ENCODE peak calls at places on chromosome 3, in nine cellular contexts. Q is HFF-Myc, O is IMR-90, A is tibial nerve, Z is fibroblast of the aortic adventitia, R is GM13976, Y is type B pancreatic cell, P is PC-9, S is fibroblast of pulmonary artery. B is an unnamed sample.

GRCh38 chr3:137509354-137510045 is 254.6 kb upstream of the SOX14 start:
- DNase-seq in S (no peak), P (no peak), Y (no peak), R (no peak), A (no peak), Z (no peak), O (no peak), Q (no peak), B (no peak)

GRCh38 chr3:69671082-69671952 is 67.9 kb upstream of the MITF start:
- DNase-seq in A (peak), P (peak), Z (peak), Y (no peak), O (peak), Q (peak), S (peak), R (peak), B (no peak)

GRCh38 chr3:161854232-161854771 is 357.7 kb downstream of the OTOL1 start:
- DNase-seq in Q (peak), Y (peak), Z (peak), S (peak), O (peak), A (no peak), R (peak), P (peak), B (peak)

GRCh38 chr3:138082085-138082991 is 33.1 kb downstream of the DZIP1L start:
- DNase-seq in Y (no peak), O (peak), A (no peak), Q (peak), P (peak), R (no peak), S (peak), Z (peak), B (peak)

GRCh38 chr3:23959147-23959900 is 14.2 kb downstream of the NR1D2 start:
- DNase-seq in Q (peak), R (no peak), Y (no peak), P (peak), S (peak), Z (peak), A (no peak), O (peak), B (peak)

GRCh38 chr3:186476044-186476468 is 68.1 kb downstream of the CRYGS start:
- DNase-seq in R (no peak), Q (peak), O (peak), P (no peak), S (peak), Z (peak), Y (no peak), A (no peak), B (no peak)

GRCh38 chr3:188439080-188439479 is 285.1 kb downstream of the LPP start:
- DNase-seq in S (no peak), Z (no peak), Y (no peak), A (no peak), Q (no peak), P (no peak), O (no peak), R (peak), B (peak)

GRCh38 chr3:69463546-69463945 is 77.7 kb upstream of the FRMD4B start:
- DNase-seq in S (peak), Z (peak), P (no peak), R (no peak), Y (no peak), O (no peak), Q (no peak), A (no peak), B (no peak)

GRCh38 chr3:10655131-10655530 is 149.7 kb upstream of the ATP2B2 start:
- DNase-seq in A (no peak), S (no peak), P (no peak), Z (no peak), O (no peak), Y (peak), R (no peak), Q (no peak), B (no peak)

GRCh38 chr3:110938629-110939028 is 133.0 kb upstream of the NECTIN3 start:
- DNase-seq in Y (no peak), A (no peak), P (no peak), S (no peak), R (no peak), Z (no peak), O (no peak), Q (no peak), B (no peak)

GRCh38 chr3:139180489-139180888 is 135.8 kb upstream of the PRR23C start:
- DNase-seq in P (no peak), R (no peak), Y (no peak), Q (no peak), S (no peak), Z (no peak), A (no peak), O (no peak), B (no peak)

GRCh38 chr3:128442070-128442469 is 24.6 kb downstream of the DNAJB8 start:
- DNase-seq in A (no peak), R (no peak), Y (no peak), Z (no peak), S (no peak), P (no peak), O (no peak), Q (no peak), B (no peak)

GRCh38 chr3:69020424-69020823 is 6.9 kb upstream of the EOGT start:
- DNase-seq in A (no peak), R (no peak), P (no peak), O (no peak), Y (no peak), Q (no peak), Z (no peak), S (no peak), B (no peak)

GRCh38 chr3:185335799-185336198 is 27.1 kb upstream of the MAP3K13 start:
- DNase-seq in Z (peak), A (no peak), P (peak), R (no peak), O (peak), Y (no peak), S (peak), Q (no peak), B (peak)

GRCh38 chr3:188389711-188390346 is 235.9 kb downstream of the LPP start:
- DNase-seq in A (peak), Z (no peak), P (no peak), S (no peak), R (peak), Y (no peak), O (no peak), Q (no peak), B (no peak)

GRCh38 chr3:103992469-103992868 is 1374.2 kb upstream of the ALCAM start:
- DNase-seq in A (no peak), R (no peak), Q (no peak), O (no peak), P (no peak), S (no peak), Z (no peak), Y (no peak), B (no peak)

GRCh38 chr3:149898771-149899170 is 71.9 kb downstream of the PFN2 start:
- DNase-seq in Y (no peak), Z (peak), P (no peak), Q (peak), R (no peak), O (peak), S (peak), A (no peak), B (peak)

GRCh38 chr3:149901770-149902169 is 68.9 kb downstream of the PFN2 start:
- DNase-seq in O (no peak), Q (no peak), A (no peak), Z (no peak), P (no peak), S (no peak), Y (no peak), R (no peak), B (no peak)

GRCh38 chr3:149906036-149906435 is 64.7 kb downstream of the PFN2 start:
- DNase-seq in Y (no peak), Z (no peak), A (no peak), R (no peak), S (no peak), Q (no peak), P (no peak), O (no peak), B (no peak)

GRCh38 chr3:149900322-149900721 is 70.4 kb downstream of the PFN2 start:
- DNase-seq in A (no peak), R (no peak), P (no peak), S (no peak), O (no peak), Y (no peak), Q (no peak), Z (no peak), B (no peak)

GRCh38 chr3:149902498-149903139 is 68.1 kb downstream of the PFN2 start:
- DNase-seq in Q (no peak), Y (no peak), Z (peak), A (no peak), S (peak), P (no peak), R (no peak), O (no peak), B (no peak)
- TF ChIP-seq CTCF in Q (peak), Y (peak), Z (peak), A (no peak), S (peak), P (peak), R (no peak), O (no peak), B (no peak)

DNA sequence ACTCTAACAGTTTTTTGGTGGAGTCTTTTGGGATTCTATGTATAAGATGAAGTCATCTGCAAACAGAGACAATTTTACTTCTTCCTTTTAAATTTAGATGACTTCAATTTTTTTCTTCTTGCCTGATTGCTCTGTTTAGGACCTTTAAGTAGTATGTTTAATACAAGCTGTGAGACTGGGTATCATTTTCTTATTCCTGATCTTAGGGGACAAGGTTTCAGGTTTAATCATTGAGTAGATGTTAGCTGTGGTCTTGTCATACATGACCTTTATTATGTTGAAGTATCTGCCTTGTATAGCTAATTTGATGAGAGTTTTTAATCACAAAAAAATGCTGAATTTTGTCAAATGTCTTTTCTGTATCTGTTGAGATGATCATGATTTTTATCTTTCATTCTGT is 20.6 kb downstream of the GRM2 start:
- DNase-seq in P (no peak), O (no peak), S (no peak), Y (no peak), R (no peak), A (no peak), Q (no peak), Z (no peak), B (no peak)
- TF ChIP-seq CTCF in P (no peak), O (no peak), S (no peak), Y (no peak), R (no peak), A (no peak), Q (no peak), Z (no peak), B (no peak)

DNA sequence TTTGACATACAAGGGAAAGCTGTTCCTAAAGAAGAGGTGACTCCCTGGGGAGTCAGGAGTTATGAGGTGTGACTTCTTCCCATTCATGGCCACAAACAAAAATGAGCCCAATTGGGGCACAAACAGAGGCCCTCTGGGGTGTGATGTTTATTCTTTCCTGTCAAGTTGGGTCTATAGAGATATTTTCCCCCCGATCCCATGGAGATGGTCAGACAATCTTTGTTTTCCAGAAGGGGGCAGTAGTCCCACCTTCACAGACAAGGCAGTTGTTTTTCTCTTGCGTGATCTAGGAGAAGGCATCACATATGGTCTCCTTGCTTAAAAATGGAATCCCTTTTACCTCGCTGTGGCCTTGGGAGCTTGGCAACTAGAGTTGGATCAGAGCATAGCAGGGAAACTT is 110.3 kb downstream of the MFSD1 start:
- DNase-seq in P (no peak), Z (no peak), R (no peak), A (no peak), O (no peak), Y (no peak), Q (no peak), S (no peak), B (no peak)
- TF ChIP-seq CTCF in P (peak), Z (no peak), R (no peak), A (no peak), O (no peak), Y (no peak), Q (no peak), S (no peak), B (no peak)

GRCh38 chr3:108006077-108006675 is 84.7 kb downstream of the CD47 start:
- DNase-seq in Y (no peak), O (no peak), R (no peak), S (peak), A (no peak), Z (peak), P (peak), Q (no peak), B (no peak)
- TF ChIP-seq CTCF in Y (no peak), O (no peak), R (no peak), S (no peak), A (no peak), Z (no peak), P (no peak), Q (no peak), B (no peak)

DNA sequence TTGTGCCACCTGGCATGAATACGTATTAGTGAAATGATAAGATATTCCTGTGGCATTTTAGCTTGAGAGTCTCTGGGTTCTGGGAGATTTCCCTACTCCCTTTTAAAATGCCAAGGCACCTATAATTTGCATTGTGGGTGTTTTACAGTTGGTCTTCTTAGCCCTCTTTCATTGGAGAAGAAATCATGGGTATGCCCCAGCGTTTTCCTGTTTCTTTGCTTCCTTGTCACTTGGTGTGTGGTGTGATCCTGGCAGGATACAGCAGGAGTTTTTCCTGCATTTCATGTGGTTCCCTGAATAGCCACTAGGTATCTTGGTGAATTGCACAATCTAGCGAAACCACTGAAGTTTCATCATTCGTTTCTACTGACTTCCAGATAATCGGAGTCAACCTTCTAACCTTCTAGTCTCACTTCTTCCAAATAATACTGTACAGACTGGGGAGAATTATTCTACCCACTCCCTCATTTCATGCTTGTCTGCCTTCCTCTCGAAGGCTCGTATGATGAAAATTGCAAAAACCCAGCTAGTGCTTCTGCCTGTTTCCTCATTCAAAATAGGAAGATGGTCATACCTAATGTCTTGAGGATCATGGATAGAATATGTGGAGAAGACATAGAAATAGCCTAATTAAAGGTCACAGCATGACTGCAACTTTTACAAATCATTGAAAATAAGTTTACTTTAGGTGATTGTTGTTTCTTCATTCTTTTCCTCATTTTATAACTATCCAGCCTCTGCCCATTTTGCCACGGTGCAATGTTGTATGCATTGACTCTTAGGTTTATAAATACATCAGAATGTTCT is 2.7 kb downstream of the BHLHE40 start:
- DNase-seq in O (peak), S (peak), R (no peak), P (peak), A (peak), Q (no peak), Z (peak), Y (no peak), B (no peak)
- TF ChIP-seq CTCF in O (peak), S (peak), R (no peak), P (peak), A (peak), Q (no peak), Z (peak), Y (peak), B (peak)

GRCh38 chr3:39110041-39110639 is 2.7 kb downstream of the TTC21A start:
- DNase-seq in S (no peak), A (no peak), Y (no peak), Q (no peak), R (no peak), O (no peak), P (no peak), Z (no peak), B (no peak)
- TF ChIP-seq CTCF in S (no peak), A (no peak), Y (no peak), Q (no peak), R (no peak), O (no peak), P (no peak), Z (no peak), B (no peak)

GRCh38 chr3:15781637-15782402 is 16.0 kb downstream of the ANKRD28 start:
- DNase-seq in O (no peak), P (no peak), R (no peak), Y (no peak), Z (no peak), S (no peak), A (no peak), Q (no peak), B (no peak)
- TF ChIP-seq CTCF in O (no peak), P (no peak), R (no peak), Y (no peak), Z (no peak), S (no peak), A (no peak), Q (no peak), B (no peak)